ENCODE peak calls at places on chromosomes 12 and 14, in four cellular contexts. T, P, J and R are unnamed samples.
A peak's percentile ranks its signal among the peaks of the same experiment; 100 is the strongest.

GRCh38 chr12:1663440-1664132 is 27.3 kb upstream of the ADIPOR2 start:
- DNase-seq in T (no peak), J (no peak), P (no peak), R (no peak)

GRCh38 chr12:29634057-29634456 is 136.6 kb upstream of the OVCH1 start:
- DNase-seq in J (peak; percentile 15), T (no peak), P (no peak), R (no peak)

GRCh38 chr12:123934829-123935228 is 37.8 kb downstream of the CCDC92 start:
- DNase-seq in T (peak; percentile 60), P (no peak), J (no peak), R (no peak)

GRCh38 chr12:53320352-53321195 is 836 bp downstream of the AAAS start:
- DNase-seq in J (no peak), T (no peak), P (no peak), R (no peak)

GRCh38 chr12:117030187-117030896 is 68.9 kb downstream of the TESC start:
- DNase-seq in J (peak; percentile 68), T (no peak), P (no peak), R (no peak)

GRCh38 chr12:92324849-92325500 is 179.3 kb upstream of the BTG1 start:
- DNase-seq in P (no peak), J (no peak), T (no peak), R (no peak)

GRCh38 chr12:87953257-87953860 is 75.8 kb downstream of the C12orf50 start:
- DNase-seq in P (no peak), T (no peak), J (peak; percentile 37), R (no peak)

GRCh38 chr12:20194171-20194570 is 174.2 kb upstream of the PDE3A start:
- DNase-seq in J (peak; percentile 51), T (no peak), P (no peak), R (no peak)

GRCh38 chr14:34826661-34827060 is 48.5 kb downstream of the BAZ1A start:
- DNase-seq in J (no peak), P (no peak), T (no peak), R (no peak)

GRCh38 chr14:104880584-104881210 is 15.6 kb downstream of the CEP170B start:
- DNase-seq in T (no peak), P (no peak), J (no peak), R (no peak)

GRCh38 chr14:87233266-87233665 is 759.7 kb downstream of the GALC start:
- DNase-seq in T (no peak), P (no peak), J (no peak), R (no peak)

GRCh38 chr14:87230726-87231125 is 762.3 kb downstream of the GALC start:
- DNase-seq in J (no peak), P (no peak), T (no peak), R (no peak)

GRCh38 chr14:87231336-87232026 is 761.5 kb downstream of the GALC start:
- DNase-seq in T (no peak), J (no peak), P (no peak), R (no peak)

GRCh38 chr14:87233806-87234384 is 759.1 kb downstream of the GALC start:
- DNase-seq in J (no peak), T (no peak), P (no peak), R (no peak)

DNA sequence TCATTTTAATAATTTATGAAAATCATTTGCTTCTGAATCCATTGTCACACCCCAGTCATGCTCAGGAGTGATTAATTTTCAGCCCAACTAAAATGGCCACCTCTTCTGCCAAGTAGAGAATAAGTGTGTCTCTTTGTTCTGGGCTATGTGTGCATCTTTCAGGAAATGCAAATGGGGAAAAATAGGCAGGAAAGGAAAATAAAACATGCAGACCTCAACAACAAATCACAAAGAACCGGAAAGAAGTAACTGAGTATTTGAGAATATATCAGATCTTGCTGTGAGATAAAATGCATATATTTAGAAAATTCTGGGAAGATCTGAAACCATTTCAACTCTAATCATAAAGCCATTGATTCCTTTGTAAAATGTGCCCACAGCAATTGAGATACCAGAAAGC is 763.9 kb downstream of the GALC start:
- DNase-seq in J (no peak), T (no peak), P (no peak), R (no peak)
- H3K9me3 ChIP-seq in J (no peaks in the 10 kb centered on the region), T (no peaks in the 10 kb centered on the region), P (no peaks in the 10 kb centered on the region), R (no peaks in the 10 kb centered on the region)

GRCh38 chr12:71297930-71298329 is 140.1 kb upstream of the TSPAN8 start:
- DNase-seq in T (no peak), J (no peak), P (no peak), R (no peak)

GRCh38 chr12:71295913-71296312 is 138.1 kb upstream of the TSPAN8 start:
- DNase-seq in P (no peak), J (no peak), T (no peak), R (no peak)

GRCh38 chr12:71303199-71303598 is 136.4 kb upstream of the LGR5 start:
- DNase-seq in P (no peak), T (no peak), J (no peak), R (no peak)

GRCh38 chr12:71300772-71301675 is 138.6 kb upstream of the LGR5 start:
- DNase-seq in P (no peak), T (no peak), J (no peak), R (no peak)

DNA sequence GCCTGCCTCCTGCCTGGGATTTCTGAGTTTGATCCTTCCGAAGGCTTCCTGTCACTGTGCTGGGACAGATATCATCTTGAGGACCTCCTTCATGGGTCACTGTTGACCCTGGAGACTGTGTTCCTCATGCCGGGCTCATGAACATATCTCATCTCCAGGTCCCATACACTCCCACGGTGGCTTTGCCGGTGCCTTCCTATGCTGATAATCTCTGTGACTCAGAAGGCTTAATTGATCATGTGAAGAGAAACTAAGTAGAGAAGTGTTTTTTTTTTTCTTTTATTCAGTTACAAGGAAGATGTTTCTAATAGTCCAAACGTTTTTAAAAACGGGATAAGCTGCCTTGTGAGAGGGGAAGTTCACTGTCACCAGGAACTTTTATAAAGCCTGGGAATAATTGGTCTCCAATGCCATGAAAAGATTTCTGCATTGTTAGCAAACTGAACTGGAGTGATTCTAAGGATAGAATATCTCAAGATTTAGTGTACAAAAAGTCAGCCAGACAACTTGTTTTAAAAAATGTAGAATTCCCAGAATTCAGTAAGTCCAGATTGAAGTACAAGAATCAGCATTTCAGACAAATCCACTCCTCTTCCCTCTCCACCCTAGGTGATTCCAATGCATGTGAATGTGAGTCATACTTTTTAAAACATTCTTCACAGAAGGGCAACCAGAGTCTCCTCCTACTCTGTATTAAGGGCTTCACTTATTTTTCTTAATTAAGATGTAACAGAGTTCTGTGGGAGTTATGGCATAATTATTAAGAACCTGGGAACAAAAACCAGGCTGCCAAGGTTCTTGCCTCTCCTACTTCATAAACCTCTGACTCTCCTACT is 139.8 kb upstream of the LGR5 start:
- DNase-seq in P (no peak), T (no peak), J (no peak), R (no peak)
- H3K9me3 ChIP-seq in P (no peaks in the 10 kb centered on the region), T (no peaks in the 10 kb centered on the region), J (no peaks in the 10 kb centered on the region), R (no peaks in the 10 kb centered on the region)

GRCh38 chr12:129080821-129081220 is 227.5 kb downstream of the GLT1D1 start:
- DNase-seq in J (no peak), T (no peak), P (no peak), R (no peak)

GRCh38 chr12:129082441-129082840 is 229.2 kb downstream of the GLT1D1 start:
- DNase-seq in J (no peak), P (no peak), T (no peak), R (no peak)

GRCh38 chr12:129079719-129080118 is 226.4 kb downstream of the GLT1D1 start:
- DNase-seq in J (no peak), T (no peak), P (no peak), R (no peak)

GRCh38 chr12:129081755-129082250 is 228.5 kb downstream of the GLT1D1 start:
- DNase-seq in J (no peak), T (no peak), P (no peak), R (no peak)

GRCh38 chr12:129080413-129080812 is 227.1 kb downstream of the GLT1D1 start:
- DNase-seq in J (no peak), T (no peak), P (no peak), R (no peak)
- H3K9me3 ChIP-seq in J (no peaks in the 10 kb centered on the region), T (no peaks in the 10 kb centered on the region), P (no peaks in the 10 kb centered on the region), R (no peaks in the 10 kb centered on the region)

GRCh38 chr12:38053113-38053512 is 263.5 kb upstream of the ALG10B start:
- DNase-seq in T (no peak), P (no peak), J (no peak), R (no peak)
- H3K9me3 ChIP-seq in T (peaks cover 4% of the 10 kb centered on the region), P (no peaks in the 10 kb centered on the region), J (no peaks in the 10 kb centered on the region), R (no peaks in the 10 kb centered on the region)

GRCh38 chr12:98013560-98013959 is 501.8 kb upstream of the TMPO start:
- DNase-seq in P (no peak), T (peak; percentile 56), J (no peak), R (no peak)

GRCh38 chr12:98002887-98003493 is 512.4 kb upstream of the TMPO start:
- DNase-seq in T (no peak), P (no peak), J (peak; percentile 41), R (no peak)

GRCh38 chr12:98007963-98008362 is 507.4 kb upstream of the TMPO start:
- DNase-seq in J (no peak), T (no peak), P (no peak), R (no peak)
- H3K9me3 ChIP-seq in J (no peaks in the 10 kb centered on the region), T (no peaks in the 10 kb centered on the region), P (no peaks in the 10 kb centered on the region), R (no peaks in the 10 kb centered on the region)